ENCODE peak calls at places on chromosomes 4 and X, in four cellular contexts. N, F, K and O are unnamed samples.
A peak's percentile ranks its signal among the peaks of the same experiment; 100 is the strongest.

GRCh38 chr4:83074086-83074704 is 39.2 kb downstream of the COPS4 start:
- DNase-seq in F (peak; percentile 79), K (peak; percentile 75), N (peak; percentile 43), O (peak; percentile 81)

GRCh38 chr4:1750381-1751154 is 29.2 kb downstream of the TACC3 start:
- DNase-seq in N (no peak), F (no peak), K (no peak), O (no peak)

GRCh38 chr4:139977838-139978604 is 176.0 kb downstream of the MAML3 start:
- DNase-seq in N (no peak), K (no peak), F (no peak), O (no peak)

GRCh38 chrX:127574829-127575228 is 477.4 kb downstream of the ACTRT1 start:
- DNase-seq in K (no peak), F (no peak), N (no peak), O (no peak)

GRCh38 chr4:13920901-13921300 is 293.4 kb upstream of the BOD1L1 start:
- DNase-seq in N (no peak), F (no peak), K (peak; percentile 16), O (peak; percentile 70)

GRCh38 chr4:182533948-182534347 is 290.7 kb downstream of the TENM3 start:
- DNase-seq in F (no peak), N (no peak), K (no peak), O (no peak)

GRCh38 chr4:4418676-4419370 is 31.9 kb downstream of the NSG1 start:
- DNase-seq in F (no peak), N (no peak), K (no peak), O (no peak)

GRCh38 chrX:72105436-72105835 is 26.3 kb downstream of the RTL5 start:
- DNase-seq in F (peak; percentile 56), K (no peak), N (no peak), O (no peak)

GRCh38 chr4:110245567-110245966 is 47.2 kb upstream of the ELOVL6 start:
- DNase-seq in K (no peak), F (no peak), N (no peak), O (no peak)

GRCh38 chrX:136457303-136457917 is 30.3 kb upstream of the BRS3 start:
- DNase-seq in K (no peak), N (no peak), F (no peak), O (no peak)

GRCh38 chr4:82900016-82900334 is 560 bp upstream of the THAP9 start:
- DNase-seq in F (peak; percentile 35), N (peak; percentile 32), K (no peak), O (peak; percentile 8)

GRCh38 chr4:8439168-8439567 is 1.4 kb downstream of the ACOX3 start:
- DNase-seq in F (no peak), N (no peak), K (no peak), O (no peak)

GRCh38 chrX:26649534-26649933 is 433.6 kb downstream of the MAGEB5 start:
- DNase-seq in N (peak; percentile 9), K (peak; percentile 4), F (no peak), O (peak; percentile 1)

GRCh38 chr4:20391224-20391623 is 139.5 kb downstream of the SLIT2 start:
- DNase-seq in K (no peak), N (no peak), F (no peak), O (no peak)

GRCh38 chr4:47705326-47705981 is 132.4 kb downstream of the CORIN start:
- DNase-seq in N (peak; percentile 13), K (peak; percentile 36), F (no peak), O (no peak)

GRCh38 chrX:70439016-70439415 is 5.6 kb upstream of the DLG3 start:
- DNase-seq in F (no peak), K (no peak), N (no peak), O (no peak)

GRCh38 chrX:149462849-149463248 is 42.3 kb downstream of the IDS start:
- DNase-seq in F (no peak), K (no peak), N (no peak), O (no peak)

GRCh38 chrX:101265869-101266428 is 25.2 kb downstream of the TAF7L start:
- DNase-seq in N (no peak), K (no peak), F (no peak), O (no peak)

GRCh38 chr4:61511716-61512488 is 311.8 kb downstream of the ADGRL3 start:
- DNase-seq in F (no peak), N (no peak), K (no peak), O (no peak)

GRCh38 chr4:4606321-4606720 is 64.5 kb upstream of the STX18 start:
- DNase-seq in F (no peak), K (no peak), N (no peak), O (peak; percentile 7)

GRCh38 chrX:64205441-64205734 is at the start of gene AMER1:
- DNase-seq in K (no peak), N (no peak), F (no peak), O (no peak)

GRCh38 chrX:130566028-130566683 is 164.4 kb downstream of the RBMX2 start:
- DNase-seq in K (no peak), N (no peak), F (no peak), O (no peak)

GRCh38 chr4:37976513-37976912 is 16.3 kb downstream of the PTTG2 start:
- DNase-seq in N (no peak), F (no peak), K (peak; percentile 39), O (no peak)

GRCh38 chr4:104491826-104492771 is 2.6 kb downstream of the CXXC4 start:
- DNase-seq in N (no peak), K (no peak), F (peak; percentile 87), O (peak; percentile 13)

GRCh38 chr4:26023191-26023972 is 109.4 kb downstream of the SMIM20 start:
- DNase-seq in F (no peak), N (no peak), K (peak; percentile 13), O (no peak)

GRCh38 chr4:128590773-128591172 is 218.7 kb upstream of the JADE1 start:
- DNase-seq in F (no peak), K (no peak), N (no peak), O (no peak)

GRCh38 chr4:15400911-15401671 is 26.7 kb upstream of the C1QTNF7 start:
- DNase-seq in F (no peak), K (no peak), N (no peak), O (peak; percentile 4)

GRCh38 chr4:105306158-105306781 is 159.6 kb downstream of the TET2 start:
- DNase-seq in K (no peak), N (no peak), F (peak; percentile 91), O (peak; percentile 1)

GRCh38 chr4:25299476-25300203 is 12.9 kb upstream of the ZCCHC4 start:
- DNase-seq in N (no peak), K (peak; percentile 43), F (no peak), O (no peak)

GRCh38 chrX:112654871-112655270 is 24.9 kb downstream of the LHFPL1 start:
- DNase-seq in F (no peak), K (no peak), N (no peak), O (no peak)

GRCh38 chr4:15929555-15929954 is 9.0 kb downstream of the FGFBP1 start:
- DNase-seq in F (no peak), N (no peak), K (no peak), O (no peak)

GRCh38 chrX:87710580-87710979 is 193.0 kb downstream of the KLHL4 start:
- DNase-seq in F (no peak), K (no peak), N (no peak), O (no peak)

GRCh38 chr4:8831221-8832129 is 40.2 kb downstream of the HMX1 start:
- DNase-seq in K (no peak), F (no peak), N (no peak), O (no peak)

GRCh38 chr4:84582988-84583870 is at the start of gene CDS1:
- DNase-seq in F (no peak), K (no peak), N (peak; percentile 6), O (peak; percentile 6)

GRCh38 chr4:165580379-165580905 is 201.6 kb downstream of the CPE start:
- DNase-seq in K (no peak), F (no peak), N (no peak), O (peak; percentile 69)

GRCh38 chr4:24174622-24175021 is 284.8 kb upstream of the PPARGC1A start:
- DNase-seq in N (no peak), K (no peak), F (no peak), O (no peak)

GRCh38 chrX:38891641-38892413 is 90.6 kb downstream of the MID1IP1 start:
- DNase-seq in K (no peak), F (no peak), N (no peak), O (no peak)
- TF ChIP-seq HDAC2 in K (no peak), F (no peak), N (no peak), O (no peak)

GRCh38 chrX:132071260-132071659 is 48.2 kb downstream of the STK26 start:
- DNase-seq in N (peak; percentile 14), K (peak; percentile 1), F (no peak), O (peak; percentile 11)
- TF ChIP-seq CHD4 in N (no peak), K (no peak), F (no peak), O (no peak)

GRCh38 chr4:138034871-138035270 is 207.3 kb downstream of the SLC7A11 start:
- DNase-seq in K (no peak), F (no peak), N (no peak), O (peak; percentile 40)
- TF ChIP-seq HDAC2 in K (no peak), F (no peak), N (no peak), O (no peak)

DNA sequence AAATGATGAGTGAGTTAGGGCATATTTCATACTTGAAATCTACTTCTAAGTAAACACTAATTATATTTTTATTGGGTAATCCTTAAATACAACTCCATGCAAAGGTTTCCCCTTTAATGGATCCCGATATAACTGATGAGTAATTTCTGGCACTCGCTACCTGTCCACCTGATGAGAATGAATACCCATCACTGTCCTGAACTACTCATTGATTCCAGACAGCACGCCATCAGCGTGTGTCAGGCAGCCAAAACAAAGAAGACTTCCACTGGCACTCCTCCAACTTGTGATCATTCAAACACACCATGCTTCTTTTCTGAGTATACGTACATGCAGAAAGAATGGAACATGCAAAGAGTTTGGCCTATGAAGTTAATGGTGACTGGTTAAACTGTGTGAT is 69.4 kb downstream of the HCCS start:
- DNase-seq in N (no peak), K (no peak), F (no peak), O (no peak)
- TF ChIP-seq CHD4 in N (no peak), K (no peak), F (no peak), O (no peak)

GRCh38 chr4:127229866-127230608 is 402.7 kb upstream of the INTU start:
- DNase-seq in N (no peak), F (no peak), K (no peak), O (no peak)
- TF ChIP-seq HDAC2 in N (no peak), F (no peak), K (no peak), O (no peak)

GRCh38 chr4:54185380-54185779 is 43.7 kb upstream of the PDGFRA start:
- DNase-seq in F (no peak), K (no peak), N (no peak), O (peak; percentile 2)
- TF ChIP-seq CHD4 in F (no peak), K (no peak), N (no peak), O (no peak)

GRCh38 chr4:112321768-112322684 is 24.9 kb downstream of the ALPK1 start:
- DNase-seq in F (no peak), N (peak; percentile 39), K (peak; percentile 38), O (peak; percentile 5)
- TF ChIP-seq HDAC2 in F (no peak), N (no peak), K (no peak), O (no peak)